ENCODE peak calls at places on chromosomes 16 and 17, in four cellular contexts. S is GM12865, J is pancreas, L is ascending aorta. N is an unnamed sample.

GRCh38 chr16:4159726-4160125 is 43.5 kb upstream of the ADCY9 start:
- DNase-seq in J (no peak), S (no peak), L (no peak), N (no peak)

GRCh38 chr17:29179232-29180036 is 764 bp downstream of the MYO18A start:
- DNase-seq in J (peak), S (no peak), L (peak), N (peak)

GRCh38 chr17:8746501-8747236 is 2.0 kb upstream of the CCDC42 start:
- DNase-seq in L (no peak), S (peak), J (no peak), N (no peak)

GRCh38 chr17:14738652-14738988 is 437.7 kb downstream of the HS3ST3B1 start:
- DNase-seq in L (no peak), J (no peak), S (no peak), N (no peak)

GRCh38 chr16:82002831-82003230 is 8.4 kb downstream of the SDR42E1 start:
- DNase-seq in J (no peak), S (no peak), L (no peak), N (no peak)

GRCh38 chr16:46850619-46851555 is 19.9 kb upstream of the C16orf87 start:
- DNase-seq in S (no peak), L (no peak), J (no peak), N (no peak)

GRCh38 chr16:86634290-86634689 is 55.9 kb downstream of the FOXL1 start:
- DNase-seq in J (no peak), L (no peak), S (no peak), N (no peak)

GRCh38 chr17:27319536-27320221 is 25.8 kb downstream of the WSB1 start:
- DNase-seq in S (no peak), J (peak), L (peak), N (no peak)

GRCh38 chr16:87446479-87446878 is 46.3 kb downstream of the ZCCHC14 start:
- DNase-seq in J (no peak), L (no peak), S (no peak), N (no peak)

GRCh38 chr16:15434425-15435215 is at the start of gene BMERB1:
- DNase-seq in J (peak), S (peak), L (peak), N (no peak)

GRCh38 chr17:31310260-31310659 is 3.6 kb downstream of the EVI2B start:
- DNase-seq in J (no peak), S (peak), L (no peak), N (no peak)
- H3K4me3 ChIP-seq in J (no peak), S (peak), L (no peak), N (no peak)

DNA sequence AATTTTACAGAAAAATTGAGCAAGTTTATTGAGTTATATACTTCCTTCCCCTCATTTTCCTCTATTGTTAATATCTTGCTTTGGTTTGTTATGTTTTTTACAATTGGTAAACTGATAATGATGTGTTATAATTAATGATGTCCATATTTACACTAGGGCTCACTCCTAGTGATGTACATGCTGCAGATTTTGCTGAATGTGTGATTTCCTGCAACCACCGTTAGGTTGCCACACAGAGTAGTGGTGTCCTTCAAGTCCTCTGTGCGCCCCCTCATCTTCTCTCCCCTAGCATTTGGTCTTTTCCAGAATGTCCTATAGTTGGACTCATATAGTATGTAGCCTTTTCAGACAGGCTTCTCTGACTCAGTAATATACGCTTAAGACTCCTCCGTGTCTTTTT is 167.5 kb downstream of the RPTOR start:
- DNase-seq in S (no peak), J (no peak), L (no peak), N (no peak)
- H3K4me3 ChIP-seq in S (no peak), J (no peak), L (no peak), N (no peak)

DNA sequence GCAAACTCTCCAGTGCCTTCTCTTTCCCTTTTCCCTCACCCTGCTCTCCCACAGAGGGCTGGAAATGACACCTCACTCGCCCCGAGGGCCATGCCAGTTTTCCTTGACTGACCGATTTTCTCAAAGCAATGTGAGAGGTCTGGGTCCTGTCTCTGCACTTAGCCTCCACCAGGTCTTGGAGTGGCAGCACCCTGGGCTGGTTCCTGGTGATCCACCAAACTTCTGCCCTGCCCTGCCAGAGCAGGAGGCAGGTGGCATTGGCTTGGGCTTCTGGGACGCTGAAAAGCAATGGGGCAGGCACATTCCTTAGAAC is 97.5 kb downstream of the RAB11FIP4 start:
- DNase-seq in J (peak), L (no peak), S (no peak), N (peak)
- H3K4me3 ChIP-seq in J (peak), L (peak), S (peak), N (peak)

DNA sequence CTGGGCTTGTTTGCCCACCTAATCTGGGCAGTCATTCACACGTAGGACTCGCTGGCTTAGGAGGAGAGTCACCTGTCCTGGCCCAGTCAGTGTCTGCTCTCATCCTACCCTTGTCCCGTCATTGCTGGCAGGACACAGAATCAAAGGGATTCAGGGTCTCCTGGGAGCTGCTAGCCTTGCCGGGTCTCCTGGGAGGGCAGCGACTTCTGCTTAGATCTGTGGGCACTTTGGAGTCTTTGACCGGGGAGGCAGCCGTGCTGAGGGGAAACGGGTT is 12.6 kb downstream of the RAI1 start:
- DNase-seq in L (no peak), S (no peak), J (no peak), N (no peak)
- H3K4me3 ChIP-seq in L (peak), S (peak), J (no peak), N (peak)

GRCh38 chr17:3771140-3771539 is 29.8 kb downstream of the ITGAE start:
- DNase-seq in S (no peak), J (no peak), L (no peak), N (no peak)
- H3K4me3 ChIP-seq in S (no peak), J (no peak), L (no peak), N (no peak)

DNA sequence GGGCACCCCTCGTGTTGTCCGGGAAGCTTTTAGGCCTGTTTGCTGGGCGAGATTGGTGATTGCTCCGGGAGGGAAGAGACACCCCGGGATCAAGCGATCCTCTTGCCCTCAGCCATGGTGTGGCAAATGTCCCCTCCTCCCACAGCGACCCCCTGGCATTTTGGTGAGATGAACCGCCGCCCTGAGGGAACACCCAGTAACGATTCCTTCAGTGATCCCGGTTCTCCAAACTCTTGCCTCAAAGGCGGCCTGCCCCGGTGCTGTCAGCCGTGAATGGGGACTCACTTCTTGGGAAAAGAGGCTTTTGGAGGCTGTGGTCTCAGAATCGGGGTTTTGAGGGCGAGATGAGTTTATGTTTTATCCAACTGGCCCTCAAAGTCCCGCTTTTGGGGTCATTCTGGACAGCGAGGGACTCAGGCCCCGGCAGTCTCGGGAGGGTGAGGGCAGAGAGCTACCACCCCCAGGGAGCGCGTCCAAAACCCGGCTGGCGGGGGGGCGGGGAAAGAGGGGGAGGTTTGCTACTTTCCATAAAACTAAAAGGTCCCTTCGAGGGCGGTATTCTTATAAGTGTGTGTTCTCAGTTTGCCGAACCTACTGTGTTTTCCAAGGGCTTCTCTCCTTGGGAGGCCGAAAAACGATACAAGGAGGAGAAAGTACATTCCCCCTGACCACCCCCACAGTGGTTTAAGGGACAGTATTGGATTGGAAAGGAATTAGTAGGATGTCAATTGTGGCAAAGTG is 232.7 kb downstream of the MRTFB start:
- DNase-seq in L (no peak), S (peak), J (peak), N (no peak)
- H3K4me3 ChIP-seq in L (peak), S (peak), J (peak), N (no peak)

GRCh38 chr17:81470944-81471803 is 41.4 kb downstream of the ACTG1 start:
- DNase-seq in J (no peak), S (no peak), L (no peak), N (no peak)

GRCh38 chr17:81473019-81473418 is 39.6 kb downstream of the ACTG1 start:
- DNase-seq in L (no peak), J (peak), S (no peak), N (no peak)

GRCh38 chr17:81469266-81469665 is 43.3 kb downstream of the ACTG1 start:
- DNase-seq in S (no peak), J (no peak), L (no peak), N (no peak)

GRCh38 chr17:81470270-81470943 is 42.2 kb downstream of the ACTG1 start:
- DNase-seq in S (no peak), L (no peak), J (no peak), N (no peak)

GRCh38 chr17:81471804-81472456 is 40.7 kb downstream of the ACTG1 start:
- DNase-seq in L (no peak), J (no peak), S (peak), N (peak)
- H3K4me3 ChIP-seq in L (no peak), J (no peak), S (no peak), N (no peak)

GRCh38 chr17:18158022-18158600 is 25.5 kb upstream of the ALKBH5 start:
- DNase-seq in L (peak), S (peak), J (peak), N (peak)
- H3K4me3 ChIP-seq in L (peak), S (peak), J (peak), N (no peak)

GRCh38 chr17:80219777-80220708 is at the start of the genes SGSH and SLC26A11:
- DNase-seq in L (peak), J (peak), S (peak), N (peak)

GRCh38 chr17:80220709-80221215 is 535 bp downstream of the SLC26A11 start:
- DNase-seq in J (no peak), L (no peak), S (no peak), N (peak)

GRCh38 chr17:80223142-80223815 is 3.1 kb downstream of the SLC26A11 start:
- DNase-seq in J (no peak), S (no peak), L (no peak), N (no peak)

GRCh38 chr17:80222376-80223141 is 2.3 kb downstream of the SLC26A11 start:
- DNase-seq in J (no peak), L (no peak), S (no peak), N (no peak)

DNA sequence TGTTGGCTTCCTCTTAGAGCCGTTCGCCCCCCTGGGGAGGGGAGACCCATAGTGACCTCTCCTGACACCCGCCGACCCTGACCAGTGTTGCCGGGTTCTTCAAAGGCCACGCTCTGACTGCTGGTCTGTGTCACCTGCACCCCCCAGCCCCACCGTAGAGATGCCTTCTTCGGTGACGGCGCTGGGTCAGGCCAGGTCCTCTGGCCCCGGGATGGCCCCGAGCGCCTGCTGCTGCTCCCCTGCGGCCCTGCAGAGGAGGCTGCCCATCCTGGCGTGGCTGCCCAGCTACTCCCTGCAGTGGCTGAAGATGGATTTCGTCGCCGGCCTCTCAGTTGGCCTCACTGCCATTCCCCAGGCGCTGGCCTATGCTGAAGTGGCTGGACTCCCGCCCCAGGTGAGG is 1.2 kb downstream of the SLC26A11 start:
- DNase-seq in L (no peak), S (no peak), J (no peak), N (no peak)
- H3K4me3 ChIP-seq in L (peak), S (no peak), J (no peak), N (peak)

DNA sequence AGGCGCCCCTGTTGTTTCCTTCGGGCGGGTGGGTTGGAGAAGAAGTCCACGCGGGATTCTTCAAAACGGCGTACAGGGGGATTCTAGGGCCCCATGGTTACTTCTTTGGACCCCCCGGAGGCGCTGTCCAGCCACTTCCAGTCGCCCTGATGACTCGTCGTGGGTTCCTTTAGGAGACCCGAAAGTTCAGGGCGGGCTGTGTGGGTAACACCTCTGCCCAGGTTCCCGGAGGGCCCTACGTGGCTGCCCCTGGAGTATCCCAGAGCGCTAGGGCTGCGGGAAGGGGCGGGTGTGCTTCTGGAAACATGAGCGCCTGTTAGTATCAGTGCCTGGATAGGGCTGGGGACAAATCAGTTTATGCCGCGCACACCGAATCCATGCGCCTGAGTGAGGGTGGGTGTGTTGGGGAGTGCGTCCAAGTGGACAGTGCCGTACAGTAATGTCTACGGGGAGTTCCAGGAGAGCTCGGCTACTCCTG is 602 bp upstream of the HIC1 start:
- DNase-seq in J (no peak), S (no peak), L (no peak), N (peak)
- H3K4me3 ChIP-seq in J (no peak), S (peak), L (peak), N (peak)